ENCODE peak calls at places on chromosomes 11 and 22, in nine cellular contexts. One of them, this sample, is unnamed.

GRCh38 chr11:114192841-114193389 is 103.3 kb upstream of the NNMT start:
- DNase-seq in brain microvascular endothelial cell: no peak
- DNase-seq in H9: no peak
- DNase-seq in keratinocyte: no peak
- DNase-seq in EL: no peak
- DNase-seq in skeletal muscle cell: no peak
- DNase-seq in breast epithelium: no peak
- DNase-seq in astrocyte of the spinal cord: peak
- DNase-seq in mesothelial cell of epicardium: no peak
- DNase-seq in this sample: peak

GRCh38 chr11:69568809-69569097 is 72.2 kb upstream of the CCND1 start:
- DNase-seq in H9: no peak
- DNase-seq in EL: no peak
- DNase-seq in skeletal muscle cell: no peak
- DNase-seq in brain microvascular endothelial cell: no peak
- DNase-seq in keratinocyte: no peak
- DNase-seq in mesothelial cell of epicardium: no peak
- DNase-seq in astrocyte of the spinal cord: no peak
- DNase-seq in breast epithelium: no peak
- DNase-seq in this sample: no peak

GRCh38 chr22:33850724-33851123 is 69.6 kb downstream of the LARGE1 start:
- DNase-seq in astrocyte of the spinal cord: no peak
- DNase-seq in brain microvascular endothelial cell: no peak
- DNase-seq in skeletal muscle cell: no peak
- DNase-seq in breast epithelium: no peak
- DNase-seq in keratinocyte: no peak
- DNase-seq in H9: peak
- DNase-seq in mesothelial cell of epicardium: no peak
- DNase-seq in EL: no peak
- DNase-seq in this sample: no peak

GRCh38 chr22:19984201-19984753 is 32.3 kb downstream of the ARVCF start:
- DNase-seq in EL: peak
- DNase-seq in keratinocyte: peak
- DNase-seq in breast epithelium: no peak
- DNase-seq in brain microvascular endothelial cell: peak
- DNase-seq in H9: no peak
- DNase-seq in skeletal muscle cell: no peak
- DNase-seq in astrocyte of the spinal cord: peak
- DNase-seq in mesothelial cell of epicardium: no peak
- DNase-seq in this sample: peak

GRCh38 chr11:77473001-77473800 is 693 bp downstream of the PAK1 start:
- DNase-seq in skeletal muscle cell: no peak
- DNase-seq in H9: peak
- DNase-seq in breast epithelium: peak
- DNase-seq in brain microvascular endothelial cell: no peak
- DNase-seq in keratinocyte: no peak
- DNase-seq in astrocyte of the spinal cord: peak
- DNase-seq in mesothelial cell of epicardium: peak
- DNase-seq in EL: peak
- DNase-seq in this sample: peak

GRCh38 chr11:87391501-87391900 is 353.8 kb downstream of the TMEM135 start:
- DNase-seq in H9: no peak
- DNase-seq in EL: no peak
- DNase-seq in breast epithelium: no peak
- DNase-seq in astrocyte of the spinal cord: no peak
- DNase-seq in brain microvascular endothelial cell: no peak
- DNase-seq in mesothelial cell of epicardium: no peak
- DNase-seq in keratinocyte: no peak
- DNase-seq in skeletal muscle cell: no peak
- DNase-seq in this sample: no peak

GRCh38 chr11:83687787-83688186 is 401.6 kb upstream of the CCDC90B start:
- DNase-seq in brain microvascular endothelial cell: no peak
- DNase-seq in H9: no peak
- DNase-seq in breast epithelium: no peak
- DNase-seq in keratinocyte: no peak
- DNase-seq in skeletal muscle cell: no peak
- DNase-seq in astrocyte of the spinal cord: no peak
- DNase-seq in EL: no peak
- DNase-seq in mesothelial cell of epicardium: no peak
- DNase-seq in this sample: no peak

GRCh38 chr22:42918500-42918899 is 61.4 kb upstream of the ARFGAP3 start:
- DNase-seq in EL: no peak
- DNase-seq in brain microvascular endothelial cell: no peak
- DNase-seq in mesothelial cell of epicardium: no peak
- DNase-seq in H9: no peak
- DNase-seq in breast epithelium: no peak
- DNase-seq in astrocyte of the spinal cord: no peak
- DNase-seq in skeletal muscle cell: no peak
- DNase-seq in keratinocyte: no peak
- DNase-seq in this sample: no peak

This sample was measured in RPMI7951.